ENCODE peak calls at places on chromosomes 7 and 10, in seven cellular contexts. S is cardiac fibroblast, T is IMR-90, I is H9, V is pancreas, M is B cell, W is GM12865. G is an unnamed sample.
A peak's percentile ranks its signal among the peaks of the same experiment; 100 is the strongest.

GRCh38 chr7:132650498-132650897 is 74.2 kb upstream of the PLXNA4 start:
- DNase-seq in T (peak; percentile 62), I (no peak), S (peak; percentile 60), V (no peak), W (no peak), M (no peak), G (no peak)

GRCh38 chr7:156475179-156475578 is 165.4 kb upstream of the RNF32 start:
- DNase-seq in S (no peak), T (no peak), I (no peak), V (no peak), W (peak; percentile 51), M (no peak), G (no peak)

GRCh38 chr7:46616636-46617035 is 695.6 kb upstream of the IGFBP3 start:
- DNase-seq in T (peak; percentile 34), V (no peak), S (peak; percentile 16), M (no peak), I (no peak), W (no peak), G (no peak)

GRCh38 chr7:124076844-124077243 is 44.0 kb upstream of the TMEM229A start:
- DNase-seq in T (no peak), I (no peak), M (no peak), S (no peak), W (no peak), V (no peak), G (no peak)

GRCh38 chr10:57628592-57629284 is 639.0 kb downstream of the IPMK start:
- DNase-seq in V (no peak), T (no peak), M (no peak), W (no peak), S (no peak), I (no peak), G (no peak)

GRCh38 chr7:19268737-19269136 is 123.5 kb upstream of the FERD3L start:
- DNase-seq in S (peak; percentile 8), M (no peak), T (peak; percentile 49), V (no peak), I (no peak), W (no peak), G (no peak)

GRCh38 chr7:31788445-31788844 is 101.4 kb downstream of the PPP1R17 start:
- DNase-seq in S (no peak), M (no peak), W (no peak), V (no peak), T (peak; percentile 59), I (no peak), G (no peak)

GRCh38 chr10:42836771-42837468 is 54.3 kb downstream of the BMS1 start:
- DNase-seq in S (peak; percentile 21), T (peak; percentile 17), I (peak; percentile 37), V (no peak), W (no peak), M (no peak), G (peak; percentile 44)

GRCh38 chr10:16392661-16393060 is 44.1 kb upstream of the PTER start:
- DNase-seq in V (no peak), W (no peak), I (no peak), M (no peak), T (no peak), S (no peak), G (no peak)

GRCh38 chr7:49885593-49886285 is 112.3 kb downstream of the VWC2 start:
- DNase-seq in T (no peak), M (no peak), I (no peak), V (no peak), W (peak; percentile 20), S (no peak), G (no peak)

GRCh38 chr7:84370114-84370513 is 175.5 kb upstream of the SEMA3A start:
- DNase-seq in W (no peak), V (no peak), S (no peak), I (no peak), T (peak; percentile 33), M (no peak), G (no peak)

GRCh38 chr10:103451091-103451801 is 924 bp downstream of the CALHM2 start:
- DNase-seq in I (no peak), T (no peak), S (peak; percentile 81), V (no peak), M (peak; percentile 29), W (no peak), G (no peak)

GRCh38 chr10:119667562-119668328 is 16.6 kb downstream of the BAG3 start:
- DNase-seq in M (no peak), I (no peak), T (peak; percentile 98), W (no peak), S (peak; percentile 93), V (peak; percentile 66), G (peak; percentile 80)

GRCh38 chr7:150927954-150928340 is 50.2 kb downstream of the KCNH2 start:
- DNase-seq in W (no peak), M (no peak), V (no peak), I (no peak), S (no peak), T (peak; percentile 7), G (no peak)

GRCh38 chr10:110872984-110873569 is 1.3 kb downstream of the PDCD4 start:
- DNase-seq in I (no peak), S (no peak), M (no peak), W (no peak), T (no peak), V (no peak), G (peak; percentile 33)

GRCh38 chr10:86191686-86192085 is 174.9 kb downstream of the GRID1 start:
- DNase-seq in T (no peak), S (no peak), M (no peak), I (no peak), V (no peak), W (no peak), G (no peak)

GRCh38 chr10:132098539-132099421 is 33.0 kb downstream of the JAKMIP3 start:
- DNase-seq in V (no peak), W (no peak), M (no peak), S (no peak), T (no peak), I (peak; percentile 24), G (no peak)

GRCh38 chr7:47371733-47372368 is 210.1 kb downstream of the TNS3 start:
- DNase-seq in W (no peak), I (no peak), M (no peak), S (peak; percentile 56), V (peak; percentile 97), T (peak; percentile 65), G (no peak)

GRCh38 chr10:30645340-30645827 is 15.8 kb upstream of the LYZL2 start:
- DNase-seq in W (no peak), V (no peak), S (peak; percentile 51), M (no peak), T (peak; percentile 47), I (peak; percentile 41), G (peak; percentile 71)

GRCh38 chr10:31120392-31120791 is 88.7 kb upstream of the ZNF438 start:
- DNase-seq in M (no peak), T (peak; percentile 38), W (no peak), I (no peak), V (no peak), S (no peak), G (no peak)

GRCh38 chr7:78011642-78012041 is 213.1 kb downstream of the PHTF2 start:
- DNase-seq in M (no peak), I (no peak), W (no peak), V (no peak), S (no peak), T (no peak), G (no peak)

GRCh38 chr7:107874097-107874496 is 16.9 kb upstream of the DLD start:
- DNase-seq in S (no peak), I (no peak), M (no peak), W (no peak), V (no peak), T (no peak), G (no peak)

GRCh38 chr10:49656845-49657493 is 22.5 kb upstream of the C10orf53 start:
- DNase-seq in M (no peak), W (no peak), T (no peak), S (no peak), V (no peak), I (no peak), G (no peak)

GRCh38 chr10:72008096-72008933 is 44.1 kb downstream of the CHST3 start:
- DNase-seq in T (no peak), M (no peak), S (no peak), I (no peak), W (no peak), V (no peak), G (no peak)

GRCh38 chr7:130207642-130208041 is at the start of gene SSMEM1:
- DNase-seq in V (no peak), M (no peak), I (no peak), W (no peak), T (peak; percentile 84), S (peak; percentile 55), G (no peak)

GRCh38 chr7:32670105-32670504 is 174.8 kb downstream of the AVL9 start:
- DNase-seq in I (no peak), T (peak; percentile 45), S (peak; percentile 20), W (no peak), M (no peak), V (no peak), G (peak; percentile 45)

GRCh38 chr10:78942006-78942405 is 126.8 kb upstream of the ZMIZ1 start:
- DNase-seq in S (peak; percentile 47), I (no peak), T (no peak), W (no peak), V (no peak), M (no peak), G (no peak)

GRCh38 chr7:158431941-158432347 is 155.7 kb downstream of the PTPRN2 start:
- DNase-seq in W (no peak), V (no peak), I (no peak), S (peak; percentile 93), T (peak; percentile 28), M (no peak), G (no peak)

GRCh38 chr10:79241990-79242619 is 105.2 kb upstream of the PPIF start:
- DNase-seq in T (peak; percentile 67), V (peak; percentile 72), M (peak; percentile 70), S (peak; percentile 57), W (peak; percentile 85), I (peak; percentile 62), G (peak; percentile 70)

GRCh38 chr10:113454341-113455061 is 98.4 kb upstream of the HABP2 start:
- DNase-seq in I (peak; percentile 78), S (peak; percentile 41), W (peak; percentile 34), V (peak; percentile 76), M (peak; percentile 4), T (peak; percentile 12), G (peak; percentile 59)

GRCh38 chr10:14545827-14546226 is 215.1 kb upstream of the FRMD4A start:
- DNase-seq in W (no peak), T (peak; percentile 83), I (no peak), S (peak; percentile 52), V (no peak), M (no peak), G (no peak)

GRCh38 chr10:111076191-111076681 is 593 bp upstream of the ADRA2A start:
- DNase-seq in I (peak; percentile 91), M (peak; percentile 49), V (peak; percentile 88), S (peak; percentile 50), W (peak; percentile 46), T (peak; percentile 27), G (peak; percentile 94)

GRCh38 chr7:106606120-106606519 is 54.8 kb downstream of the CCDC71L start:
- DNase-seq in V (no peak), M (no peak), I (no peak), T (no peak), S (no peak), W (no peak), G (no peak)

GRCh38 chr7:22731781-22732180 is 4.8 kb downstream of the IL6 start:
- DNase-seq in T (peak; percentile 11), I (no peak), S (peak; percentile 9), V (no peak), M (no peak), W (no peak), G (no peak)

GRCh38 chr7:66043681-66044497 is 31.7 kb upstream of the ASL start:
- DNase-seq in V (peak; percentile 88), I (peak; percentile 74), W (peak; percentile 19), M (peak; percentile 55), T (no peak), S (peak; percentile 36), G (peak; percentile 81)

GRCh38 chr10:44380829-44381600 is 3.9 kb downstream of the CXCL12 start:
- DNase-seq in T (no peak), I (no peak), W (no peak), S (no peak), M (no peak), V (peak; percentile 37), G (no peak)

GRCh38 chr7:123230603-123231002 is 30.8 kb upstream of the SLC13A1 start:
- DNase-seq in T (no peak), S (no peak), W (no peak), I (no peak), V (peak; percentile 48), M (no peak), G (no peak)

GRCh38 chr10:48444266-48444665 is 137.8 kb downstream of the MAPK8 start:
- DNase-seq in T (peak; percentile 51), V (no peak), I (peak; percentile 54), M (no peak), W (peak; percentile 15), S (peak; percentile 57), G (peak; percentile 32)

G was measured in retina.